ENCODE peak calls at places on chromosomes 12 and 14, in seven cellular contexts. Q is GM12891; X is CD8-positive, alpha-beta memory T cell; Z is amniotic stem cell; V is MV-4-11; A is stimulated activated CD4-positive, alpha-beta T cell treated with anti-CD3 and anti-CD28 coated beads, Interleukin-2, amount 100 ng/mL, for 48 hours; O is EH. P is an unnamed sample.

GRCh38 chr12:94867066-94867855 is 136.2 kb downstream of the NDUFA12 start:
- DNase-seq in Q (no peak), X (no peak), Z (no peak), V (peak), A (no peak), O (no peak), P (no peak)

GRCh38 chr12:3073438-3074255 is 3.5 kb upstream of the TSPAN9 start:
- DNase-seq in Q (peak), X (peak), Z (peak), V (peak), A (peak), O (peak), P (peak)

GRCh38 chr12:94149781-94150482 is 1.6 kb downstream of the PLXNC1 start:
- DNase-seq in Q (no peak), X (peak), Z (no peak), V (no peak), A (no peak), O (peak), P (no peak)

GRCh38 chr12:118061876-118062791 is 1.2 kb upstream of the WSB2 start:
- DNase-seq in Q (peak), X (no peak), Z (no peak), V (peak), A (no peak), O (peak), P (no peak)

GRCh38 chr14:59482471-59483331 is 1.5 kb downstream of the L3HYPDH start:
- DNase-seq in Q (no peak), X (no peak), Z (peak), V (no peak), A (no peak), O (peak), P (no peak)

GRCh38 chr14:50717826-50718225 is 49.7 kb upstream of the SAV1 start:
- DNase-seq in Q (no peak), X (no peak), Z (no peak), V (no peak), A (no peak), O (no peak), P (no peak)

GRCh38 chr14:81449114-81449513 is 49.0 kb upstream of the STON2 start:
- DNase-seq in Q (no peak), X (no peak), Z (no peak), V (no peak), A (no peak), O (no peak), P (no peak)

GRCh38 chr14:93081875-93082570 is 33.7 kb downstream of the ITPK1 start:
- DNase-seq in Q (peak), X (peak), Z (no peak), V (peak), A (no peak), O (no peak), P (no peak)

GRCh38 chr12:4829793-4830162 is 79.9 kb upstream of the KCNA1 start:
- DNase-seq in Q (no peak), X (no peak), Z (no peak), V (peak), A (no peak), O (no peak), P (no peak)

GRCh38 chr12:26287666-26288408 is 92.5 kb downstream of the SSPN start:
- DNase-seq in Q (no peak), X (no peak), Z (no peak), V (peak), A (no peak), O (no peak), P (no peak)

GRCh38 chr12:42128327-42128726 is 16.3 kb downstream of the GXYLT1 start:
- DNase-seq in Q (no peak), X (no peak), Z (no peak), V (no peak), A (no peak), O (peak), P (no peak)

GRCh38 chr12:132170637-132171292 is 26.5 kb downstream of the NOC4L start:
- DNase-seq in Q (no peak), X (no peak), Z (no peak), V (no peak), A (no peak), O (no peak), P (no peak)

GRCh38 chr14:44529026-44529425 is 21.9 kb upstream of the FSCB start:
- DNase-seq in Q (no peak), X (no peak), Z (no peak), V (no peak), A (no peak), O (no peak), P (no peak)

GRCh38 chr14:64510825-64511679 is 6.5 kb downstream of the ZBTB1 start:
- DNase-seq in Q (no peak), X (peak), Z (peak), V (peak), A (peak), O (peak), P (no peak)

GRCh38 chr12:52434760-52435530 is 774 bp upstream of the KRT75 start:
- DNase-seq in Q (no peak), X (no peak), Z (no peak), V (no peak), A (no peak), O (peak), P (peak)

GRCh38 chr12:109833307-109834189 is at the start of gene TRPV4:
- DNase-seq in Q (no peak), X (no peak), Z (no peak), V (no peak), A (no peak), O (peak), P (no peak)